ENCODE peak calls at places on chromosomes 2 and 18, in six cellular contexts. I is gastrocnemius medialis, R is nephron progenitor cell, O is MCF 10A, P is chondrocyte, B is fibroblast of lung. S is an unnamed sample.

GRCh38 chr2:8355046-8355445 is 326.8 kb upstream of the ID2 start:
- DNase-seq in P (no peak), B (peak), O (no peak), R (no peak), I (no peak), S (no peak)

GRCh38 chr2:189347540-189347939 is 93.7 kb upstream of the WDR75 start:
- DNase-seq in B (peak), O (peak), R (no peak), P (no peak), I (peak), S (peak)

GRCh38 chr2:102726128-102727087 is 35.4 kb upstream of the TMEM182 start:
- DNase-seq in R (no peak), I (no peak), O (no peak), B (no peak), P (no peak), S (no peak)

GRCh38 chr2:3604207-3604877 is 9.4 kb downstream of the COLEC11 start:
- DNase-seq in B (no peak), O (no peak), R (no peak), I (no peak), P (peak), S (no peak)

GRCh38 chr2:128236491-128237035 is 82.1 kb downstream of the HS6ST1 start:
- DNase-seq in O (peak), B (peak), R (no peak), P (no peak), I (no peak), S (no peak)

GRCh38 chr2:121220995-121221394 is 64.0 kb downstream of the TFCP2L1 start:
- DNase-seq in B (no peak), P (no peak), R (no peak), O (peak), I (no peak), S (no peak)

GRCh38 chr2:150812664-150813408 is 325.4 kb upstream of the RND3 start:
- DNase-seq in B (no peak), P (no peak), I (no peak), R (no peak), O (no peak), S (no peak)

GRCh38 chr2:222038086-222038802 is 260.6 kb downstream of the PAX3 start:
- DNase-seq in R (no peak), O (peak), P (no peak), I (no peak), B (peak), S (no peak)

GRCh38 chr2:176518823-176519222 is 249.6 kb downstream of the MTX2 start:
- DNase-seq in P (no peak), I (no peak), B (no peak), R (no peak), O (no peak), S (peak)

GRCh38 chr2:196160101-196160500 is 11.3 kb downstream of the STK17B start:
- DNase-seq in O (peak), R (no peak), B (peak), I (no peak), P (no peak), S (no peak)

GRCh38 chr2:28004086-28004485 is 113.6 kb downstream of the BABAM2 start:
- DNase-seq in I (no peak), B (peak), P (no peak), O (peak), R (no peak), S (no peak)

GRCh38 chr2:71001592-71002570 is 7.2 kb upstream of the TEX261 start:
- DNase-seq in P (no peak), I (no peak), B (no peak), R (peak), O (no peak), S (peak)

GRCh38 chr2:148875387-148876051 is 492 bp downstream of the KIF5C start:
- DNase-seq in B (no peak), R (peak), I (no peak), P (no peak), O (no peak), S (no peak)

GRCh38 chr2:20221169-20221938 is 3.6 kb downstream of the SDC1 start:
- DNase-seq in O (no peak), I (no peak), P (no peak), R (no peak), B (peak), S (no peak)

GRCh38 chr2:190583507-190584337 is 49.2 kb upstream of the NEMP2 start:
- DNase-seq in I (no peak), B (no peak), P (no peak), O (no peak), R (no peak), S (no peak)

GRCh38 chr2:216319771-216320170 is 52.5 kb downstream of the MARCHF4 start:
- DNase-seq in P (no peak), O (no peak), R (no peak), B (no peak), I (no peak), S (no peak)

GRCh38 chr2:10847008-10847407 is 34.4 kb upstream of the PDIA6 start:
- DNase-seq in B (no peak), O (no peak), P (no peak), R (no peak), I (peak), S (no peak)

GRCh38 chr2:64838817-64839216 is 150.4 kb upstream of the SLC1A4 start:
- DNase-seq in O (peak), I (no peak), B (peak), R (no peak), P (no peak), S (no peak)

GRCh38 chr2:83742117-83742782 is 716.8 kb downstream of the SUCLG1 start:
- DNase-seq in B (peak), I (no peak), O (peak), P (no peak), R (no peak), S (no peak)

GRCh38 chr18:45760443-45761036 is 36.6 kb downstream of the SLC14A1 start:
- DNase-seq in I (no peak), R (peak), B (no peak), O (no peak), P (no peak), S (peak)

GRCh38 chr2:33216508-33217182 is 259.8 kb upstream of the RASGRP3 start:
- DNase-seq in P (no peak), B (peak), O (no peak), R (no peak), I (no peak), S (no peak)

GRCh38 chr2:106189764-106190468 is 4.2 kb downstream of the UXS1 start:
- DNase-seq in I (no peak), O (peak), P (no peak), R (no peak), B (peak), S (no peak)

DNA sequence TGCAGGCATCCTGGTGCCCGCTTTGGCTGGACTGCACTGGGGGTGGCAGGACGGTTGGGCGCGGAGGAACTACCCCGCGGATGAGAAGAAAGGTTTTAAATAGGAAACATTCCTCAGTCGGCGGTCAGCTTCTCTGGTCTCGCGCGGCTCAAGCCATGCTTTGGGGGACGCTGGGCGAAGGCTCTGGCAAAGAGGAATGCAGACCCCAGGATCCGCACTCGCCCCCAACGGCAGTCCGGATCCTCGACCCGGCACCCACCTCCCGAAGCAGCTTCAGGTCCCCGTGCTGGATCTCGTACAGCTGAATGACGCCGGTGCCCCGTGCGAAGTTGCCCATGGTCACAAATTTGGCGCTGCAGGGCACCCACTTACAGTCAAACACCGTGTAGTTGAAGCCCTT is 686 bp upstream of the PNO1 start:
- DNase-seq in O (no peak), R (peak), B (no peak), I (no peak), P (peak), S (no peak)
- TF ChIP-seq CTCF in O (no peak), R (no peak), B (no peak), I (no peak), P (peak), S (no peak)

GRCh38 chr2:219739061-219739460 is 111.6 kb downstream of the SLC4A3 start:
- DNase-seq in I (no peak), B (no peak), R (no peak), P (no peak), O (no peak), S (no peak)

GRCh38 chr2:219736196-219736595 is 108.8 kb downstream of the SLC4A3 start:
- DNase-seq in I (no peak), R (peak), P (no peak), B (peak), O (peak), S (no peak)

GRCh38 chr2:219739866-219740440 is 112.5 kb downstream of the SLC4A3 start:
- DNase-seq in I (no peak), B (no peak), O (no peak), R (no peak), P (no peak), S (no peak)

GRCh38 chr2:219733746-219734145 is 106.3 kb downstream of the SLC4A3 start:
- DNase-seq in P (no peak), R (no peak), O (no peak), I (no peak), B (no peak), S (no peak)

GRCh38 chr2:219737270-219737691 is 109.9 kb downstream of the SLC4A3 start:
- DNase-seq in B (peak), O (no peak), P (no peak), R (peak), I (no peak), S (peak)
- TF ChIP-seq CTCF in B (peak), O (peak), P (peak), R (peak), I (no peak), S (peak)

GRCh38 chr2:74548285-74548918 is 5.3 kb downstream of the LOXL3 start:
- DNase-seq in B (no peak), I (no peak), O (no peak), R (no peak), P (no peak), S (no peak)

GRCh38 chr2:74542978-74543377 is 10.8 kb downstream of the LOXL3 start:
- DNase-seq in R (no peak), B (no peak), P (no peak), O (no peak), I (no peak), S (no peak)

GRCh38 chr2:74546004-74546403 is 7.7 kb downstream of the LOXL3 start:
- DNase-seq in B (no peak), R (no peak), O (no peak), P (no peak), I (no peak), S (no peak)

GRCh38 chr2:74540291-74540690 is 10.6 kb downstream of the HTRA2 start:
- DNase-seq in O (no peak), I (no peak), P (no peak), B (no peak), R (no peak), S (no peak)

GRCh38 chr2:74544634-74545033 is 9.1 kb downstream of the LOXL3 start:
- DNase-seq in I (no peak), O (no peak), R (no peak), P (no peak), B (no peak), S (no peak)
- TF ChIP-seq CTCF in I (no peak), O (no peak), R (no peak), P (peak), B (no peak), S (peak)

DNA sequence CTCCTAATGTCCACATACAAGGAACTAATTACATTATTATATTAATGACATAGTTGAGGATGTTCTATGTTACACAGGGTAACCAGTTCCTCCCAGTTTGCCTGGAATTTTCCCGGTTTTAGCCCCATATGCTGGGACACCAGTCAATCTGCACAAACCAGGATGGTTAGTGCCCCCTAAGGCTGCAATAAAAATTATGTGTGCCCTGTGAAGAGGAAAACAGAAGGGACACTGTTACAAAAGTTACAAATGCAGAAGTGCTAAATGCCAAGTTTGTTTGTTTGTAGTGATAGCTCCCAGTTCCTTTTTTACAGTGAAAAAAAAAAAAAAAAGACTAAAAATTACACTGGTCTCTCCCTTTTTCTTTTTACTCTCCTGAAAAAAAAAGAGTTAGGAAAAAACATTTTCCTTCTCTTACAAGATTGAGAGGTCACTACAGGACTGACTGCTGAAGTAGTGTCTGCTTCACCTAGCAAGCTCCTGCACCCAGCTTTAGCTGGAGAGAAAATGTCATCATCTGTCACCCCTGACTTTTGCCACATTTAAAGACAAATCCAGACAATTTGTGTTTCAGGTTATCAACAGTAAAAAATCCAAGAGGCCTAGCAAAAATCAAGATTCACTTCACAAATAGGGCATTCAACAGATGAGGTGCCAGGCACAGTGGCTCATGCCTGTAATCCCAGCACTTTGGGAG is 3.2 kb downstream of the ANKRD44 start:
- DNase-seq in B (no peak), I (no peak), O (no peak), P (no peak), R (no peak), S (no peak)
- TF ChIP-seq CTCF in B (no peak), I (no peak), O (no peak), P (peak), R (no peak), S (no peak)

GRCh38 chr18:58541137-58541788 is 87.6 kb downstream of the ALPK2 start:
- DNase-seq in P (no peak), B (peak), R (no peak), O (peak), I (no peak), S (no peak)
- TF ChIP-seq CTCF in P (peak), B (no peak), R (no peak), O (peak), I (no peak), S (no peak)

DNA sequence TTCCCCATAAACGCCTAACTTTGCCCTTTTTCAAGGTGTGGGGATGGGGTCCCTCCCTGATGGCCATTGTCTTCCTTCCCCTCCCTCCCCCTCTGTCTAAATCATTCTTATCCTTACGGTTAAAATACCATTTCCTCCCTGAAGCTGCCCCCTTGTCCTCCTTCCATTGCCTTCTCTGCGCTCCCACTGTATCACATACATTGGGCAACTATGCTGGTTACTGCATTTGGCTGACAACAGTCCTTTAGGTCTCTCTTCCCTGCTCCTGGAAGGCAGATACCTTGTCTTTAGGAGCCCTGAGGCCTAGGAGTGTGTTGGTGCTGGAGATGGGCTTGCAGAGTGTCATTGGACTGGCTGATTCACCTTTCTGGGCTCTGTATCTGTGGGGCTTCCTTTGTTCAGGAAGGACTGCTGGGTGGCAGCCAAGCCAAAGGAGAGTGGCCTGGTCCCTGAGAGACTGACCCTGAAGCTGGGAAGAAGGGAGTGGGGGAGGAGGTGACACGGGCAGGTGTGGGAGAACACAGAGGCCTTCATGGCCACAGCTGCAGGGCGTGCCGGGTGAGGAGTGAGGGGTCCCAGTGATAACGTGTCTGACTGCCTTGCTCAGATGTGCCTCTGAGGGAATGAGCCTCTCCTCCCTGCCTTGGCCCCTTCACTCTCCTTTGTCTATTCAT is 2.2 kb downstream of the WNT6 start:
- DNase-seq in I (no peak), P (peak), B (no peak), O (no peak), R (no peak), S (no peak)
- TF ChIP-seq CTCF in I (no peak), P (no peak), B (no peak), O (no peak), R (no peak), S (no peak)

DNA sequence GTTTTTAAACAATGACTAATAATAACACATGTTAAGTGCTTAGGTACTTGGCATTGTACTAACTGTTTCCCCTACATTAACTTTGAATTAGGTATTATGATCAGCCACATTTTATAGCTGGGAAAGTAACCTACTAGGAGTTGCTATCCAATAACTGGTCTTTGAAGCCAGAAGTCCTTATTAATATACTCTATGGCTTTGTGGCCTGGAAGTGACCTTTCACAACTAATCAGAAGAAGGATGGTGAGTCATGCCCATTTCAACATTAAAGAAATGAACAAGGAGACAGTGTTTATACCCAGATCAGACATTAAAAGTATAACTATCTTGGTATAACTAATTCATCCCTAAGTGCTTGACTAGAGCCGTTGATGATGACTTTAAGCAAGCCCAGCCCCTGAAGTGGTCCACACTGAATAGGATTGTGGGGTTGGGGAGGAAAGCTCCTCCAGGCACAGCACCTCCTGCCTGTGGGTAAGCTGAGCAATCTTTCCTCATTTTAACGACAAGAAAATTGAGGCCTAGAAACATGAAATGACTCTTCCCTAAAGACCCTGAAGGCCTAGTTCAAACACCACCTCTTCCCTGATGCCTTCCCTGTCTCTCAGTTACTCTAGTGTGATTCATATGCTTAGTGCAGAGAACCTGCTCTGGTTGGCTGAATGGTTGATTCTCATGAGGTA is 71.6 kb upstream of the RFX8 start:
- DNase-seq in P (no peak), I (no peak), R (no peak), O (peak), B (peak), S (no peak)
- TF ChIP-seq CTCF in P (no peak), I (no peak), R (no peak), O (no peak), B (no peak), S (no peak)